ENCODE peak calls at places on chromosomes 13 and 19, in eight cellular contexts. E is tibial artery; Q is aorta; L is left lung; U is CD4-positive, CD25-positive, alpha-beta regulatory T cell; N is substantia nigra; C is psoas muscle; M is brain microvascular endothelial cell. P is an unnamed sample.

GRCh38 chr13:27839809-27840467 is 47.7 kb downstream of the GSX1 start:
- DNase-seq in E (no peak), Q (no peak), L (no peak), U (no peak), N (no peak), C (no peak), M (no peak), P (no peak)

GRCh38 chr19:17210296-17210695 is 4.9 kb upstream of the USE1 start:
- DNase-seq in E (no peak), Q (no peak), L (no peak), U (no peak), N (no peak), C (no peak), M (no peak), P (no peak)

GRCh38 chr19:35460608-35461007 is 12.6 kb downstream of the FFAR2 start:
- DNase-seq in E (no peak), Q (no peak), L (no peak), U (no peak), N (no peak), C (no peak), M (no peak), P (no peak)

GRCh38 chr19:33248954-33249613 is 23.4 kb upstream of the SLC7A10 start:
- DNase-seq in E (no peak), Q (no peak), L (peak), U (no peak), N (no peak), C (peak), M (no peak), P (no peak)

GRCh38 chr19:55113570-55114039 is 3.8 kb downstream of the PPP1R12C start:
- DNase-seq in E (peak), Q (peak), L (peak), U (no peak), N (peak), C (peak), M (peak), P (peak)

GRCh38 chr19:42081584-42082258 is 5.8 kb downstream of the ZNF574 start:
- DNase-seq in E (no peak), Q (no peak), L (no peak), U (peak), N (no peak), C (no peak), M (peak), P (peak)

GRCh38 chr19:36254848-36255247 is 39.9 kb downstream of the ZNF146 start:
- DNase-seq in E (no peak), Q (peak), L (no peak), U (no peak), N (no peak), C (no peak), M (no peak), P (no peak)

GRCh38 chr19:54183431-54183830 is 5.9 kb downstream of the MBOAT7 start:
- DNase-seq in E (no peak), Q (no peak), L (no peak), U (no peak), N (no peak), C (peak), M (no peak), P (peak)

GRCh38 chr13:24097667-24098066 is 62.9 kb upstream of the SPATA13 start:
- DNase-seq in E (no peak), Q (no peak), L (no peak), U (peak), N (no peak), C (no peak), M (no peak), P (no peak)

GRCh38 chr19:4066682-4067395 is at the start of gene ZBTB7A:
- DNase-seq in E (peak), Q (peak), L (peak), U (peak), N (peak), C (peak), M (peak), P (peak)

GRCh38 chr13:100392709-100393630 is 195.6 kb downstream of the GGACT start:
- DNase-seq in E (peak), Q (peak), L (peak), U (peak), N (no peak), C (peak), M (peak), P (peak)

GRCh38 chr19:31783592-31783991 is 434.4 kb upstream of the TSHZ3 start:
- DNase-seq in E (no peak), Q (no peak), L (no peak), U (no peak), N (no peak), C (no peak), M (no peak), P (no peak)

GRCh38 chr19:2246801-2247361 is 2.2 kb upstream of the AMH start:
- DNase-seq in E (no peak), Q (no peak), L (no peak), U (no peak), N (peak), C (peak), M (peak), P (no peak)

GRCh38 chr13:57630661-57631606 is 610 bp upstream of the PCDH17 start:
- DNase-seq in E (no peak), Q (peak), L (no peak), U (no peak), N (peak), C (no peak), M (peak), P (peak)

GRCh38 chr13:41231786-41232185 is 31.6 kb downstream of the MTRF1 start:
- DNase-seq in E (no peak), Q (no peak), L (peak), U (no peak), N (no peak), C (no peak), M (peak), P (peak)

GRCh38 chr13:89066868-89067466 is 1395.8 kb downstream of the SLITRK5 start:
- DNase-seq in E (no peak), Q (no peak), L (no peak), U (peak), N (no peak), C (no peak), M (no peak), P (no peak)

GRCh38 chr19:43809762-43810696 is 7.8 kb upstream of the LYPD5 start:
- DNase-seq in E (no peak), Q (no peak), L (no peak), U (peak), N (no peak), C (no peak), M (peak), P (peak)

GRCh38 chr19:45668342-45668871 is 386 bp downstream of the GIPR start:
- DNase-seq in E (no peak), Q (no peak), L (no peak), U (no peak), N (no peak), C (no peak), M (no peak), P (no peak)

GRCh38 chr13:20360041-20360491 is 127.9 kb upstream of the GJB6 start:
- DNase-seq in E (no peak), Q (no peak), L (no peak), U (no peak), N (peak), C (no peak), M (peak), P (no peak)

GRCh38 chr13:56528040-56528760 is 612.5 kb upstream of the PRR20A start:
- DNase-seq in E (no peak), Q (no peak), L (no peak), U (no peak), N (no peak), C (no peak), M (no peak), P (no peak)

GRCh38 chr19:16608290-16608704 is 19.7 kb downstream of the MED26 start:
- DNase-seq in E (peak), Q (no peak), L (no peak), U (no peak), N (no peak), C (peak), M (peak), P (peak)

GRCh38 chr13:20426766-20427448 is 98.8 kb downstream of the CRYL1 start:
- DNase-seq in E (no peak), Q (no peak), L (no peak), U (no peak), N (no peak), C (no peak), M (no peak), P (no peak)

GRCh38 chr19:33431986-33432385 is 58.5 kb downstream of the CEBPG start:
- DNase-seq in E (no peak), Q (peak), L (peak), U (no peak), N (no peak), C (no peak), M (no peak), P (no peak)

GRCh38 chr13:50911937-50912624 is 2.5 kb downstream of the RNASEH2B start:
- DNase-seq in E (peak), Q (peak), L (peak), U (peak), N (peak), C (peak), M (peak), P (peak)
- H3K27ac ChIP-seq in E (no peak), Q (no peak), L (no peak), U (peak), N (no peak), C (no peak), M (no peak), P (no peak)

GRCh38 chr19:10767726-10768125 is 49.8 kb downstream of the DNM2 start:
- DNase-seq in E (no peak), Q (no peak), L (no peak), U (no peak), N (no peak), C (no peak), M (no peak), P (no peak)

GRCh38 chr19:10766049-10766623 is 48.3 kb downstream of the DNM2 start:
- DNase-seq in E (no peak), Q (no peak), L (no peak), U (no peak), N (no peak), C (peak), M (no peak), P (no peak)

GRCh38 chr19:10768369-10768768 is 50.5 kb downstream of the DNM2 start:
- DNase-seq in E (no peak), Q (no peak), L (no peak), U (no peak), N (no peak), C (no peak), M (no peak), P (no peak)

GRCh38 chr19:10768936-10769335 is 51.1 kb downstream of the DNM2 start:
- DNase-seq in E (no peak), Q (no peak), L (no peak), U (no peak), N (no peak), C (no peak), M (no peak), P (no peak)

GRCh38 chr19:10766681-10767201 is 48.9 kb downstream of the DNM2 start:
- DNase-seq in E (no peak), Q (peak), L (no peak), U (no peak), N (peak), C (no peak), M (no peak), P (peak)
- H3K27ac ChIP-seq in E (peak), Q (no peak), L (peak), U (no peak), N (peak), C (peak), M (no peak), P (no peak)

GRCh38 chr13:98300956-98301641 is 124.0 kb upstream of the RNF113B start:
- DNase-seq in E (no peak), Q (no peak), L (no peak), U (no peak), N (no peak), C (no peak), M (no peak), P (peak)
- H3K27ac ChIP-seq in E (no peak), Q (no peak), L (peak), U (no peak), N (no peak), C (no peak), M (no peak), P (no peak)

GRCh38 chr19:46733693-46734240 is 12.1 kb upstream of the FKRP start:
- DNase-seq in E (no peak), Q (no peak), L (no peak), U (no peak), N (no peak), C (no peak), M (no peak), P (no peak)
- H3K27ac ChIP-seq in E (no peak), Q (no peak), L (peak), U (no peak), N (no peak), C (no peak), M (peak), P (no peak)

DNA sequence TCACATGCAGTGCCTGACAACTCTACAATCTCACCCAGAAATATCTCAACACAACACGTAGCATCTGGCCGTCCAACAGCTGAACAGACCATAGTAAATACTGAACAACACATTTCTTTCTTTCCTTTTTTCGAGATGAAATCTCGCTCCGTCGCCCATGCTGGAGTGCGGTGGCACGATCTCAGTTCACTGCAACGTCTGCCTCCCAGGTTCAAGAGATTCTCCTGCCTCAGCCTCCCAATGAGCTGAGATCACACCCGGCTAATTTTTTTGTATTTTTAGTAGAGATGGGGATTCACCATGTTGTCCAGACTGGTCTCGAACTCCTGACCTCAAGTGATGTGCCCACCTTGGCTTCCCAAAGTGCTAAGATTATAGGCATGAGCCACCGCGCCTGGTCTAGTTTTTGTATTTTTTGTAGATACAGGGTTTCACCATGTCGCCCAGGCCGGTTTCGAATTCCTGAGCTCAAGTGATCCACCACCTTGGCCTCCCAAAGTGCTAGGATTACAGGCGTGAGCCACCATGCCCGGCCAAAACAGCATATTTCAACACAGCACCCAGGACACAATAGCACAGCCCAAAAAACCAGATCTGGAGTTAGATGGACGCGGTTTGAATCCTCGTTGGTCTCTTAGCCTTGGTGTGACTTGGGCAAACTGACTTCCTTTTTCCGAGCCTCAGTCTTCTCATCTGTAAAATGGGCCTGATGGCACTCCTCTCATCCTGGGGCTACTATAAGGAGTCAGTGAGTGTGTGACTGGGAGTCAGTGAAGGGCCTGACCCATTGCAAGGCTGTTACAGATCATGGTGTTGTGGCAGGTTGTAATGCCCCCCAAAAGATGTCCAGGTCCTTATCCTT is 22.6 kb downstream of the CYP2A6 start:
- DNase-seq in E (no peak), Q (no peak), L (no peak), U (no peak), N (no peak), C (no peak), M (no peak), P (no peak)
- H3K27ac ChIP-seq in E (no peak), Q (no peak), L (no peak), U (peak), N (peak), C (no peak), M (no peak), P (no peak)

GRCh38 chr19:49678970-49679831 is 2.1 kb downstream of the PRMT1 start:
- DNase-seq in E (no peak), Q (no peak), L (no peak), U (no peak), N (no peak), C (peak), M (no peak), P (no peak)

GRCh38 chr19:49680473-49681351 is 3.6 kb downstream of the PRMT1 start:
- DNase-seq in E (peak), Q (peak), L (peak), U (peak), N (peak), C (peak), M (peak), P (peak)

GRCh38 chr19:49677901-49678674 is 1.0 kb downstream of the PRMT1 start:
- DNase-seq in E (peak), Q (peak), L (peak), U (peak), N (peak), C (peak), M (peak), P (peak)

GRCh38 chr19:49681830-49682229 is 4.8 kb downstream of the PRMT1 start:
- DNase-seq in E (no peak), Q (peak), L (no peak), U (no peak), N (no peak), C (no peak), M (no peak), P (no peak)

GRCh38 chr19:49679832-49680472 is 2.9 kb downstream of the PRMT1 start:
- DNase-seq in E (no peak), Q (no peak), L (no peak), U (no peak), N (no peak), C (no peak), M (no peak), P (no peak)
- H3K27ac ChIP-seq in E (peak), Q (no peak), L (peak), U (peak), N (peak), C (peak), M (no peak), P (no peak)